ENCODE peak calls at places on chromosome 21, in six cellular contexts. One of them, this sample, is unnamed. For H3K36me3 and H3K4me1, the result is how much of the 10 kb centered on the place peaks cover.

GRCh38 chr21:30340714-30341573 is 3.5 kb upstream of the KRTAP27-1 start:
- DNase-seq in heart left ventricle: no peak
- DNase-seq in CD8-positive, alpha-beta T cell: peak
- DNase-seq in tibial artery: no peak
- DNase-seq in aorta: no peak
- DNase-seq in spleen: no peak
- DNase-seq in this sample: no peak

GRCh38 chr21:32515869-32516268 is 69.5 kb downstream of the TCP10L start:
- DNase-seq in heart left ventricle: no peak
- DNase-seq in CD8-positive, alpha-beta T cell: no peak
- DNase-seq in tibial artery: no peak
- DNase-seq in aorta: no peak
- DNase-seq in spleen: no peak
- DNase-seq in this sample: no peak

GRCh38 chr21:15741510-15741909 is 11.7 kb downstream of the USP25 start:
- DNase-seq in heart left ventricle: no peak
- DNase-seq in CD8-positive, alpha-beta T cell: no peak
- DNase-seq in tibial artery: no peak
- DNase-seq in aorta: no peak
- DNase-seq in spleen: no peak
- DNase-seq in this sample: no peak

GRCh38 chr21:31124005-31124404 is 85.7 kb upstream of the KRTAP19-8 start:
- DNase-seq in heart left ventricle: no peak
- DNase-seq in CD8-positive, alpha-beta T cell: no peak
- DNase-seq in tibial artery: no peak
- DNase-seq in aorta: no peak
- DNase-seq in spleen: no peak
- DNase-seq in this sample: no peak

GRCh38 chr21:18661842-18662241 is 258.3 kb upstream of the TMPRSS15 start:
- DNase-seq in heart left ventricle: no peak
- DNase-seq in CD8-positive, alpha-beta T cell: no peak
- DNase-seq in tibial artery: no peak
- DNase-seq in aorta: no peak
- DNase-seq in spleen: no peak
- DNase-seq in this sample: no peak

GRCh38 chr21:37220433-37220980 is 46.6 kb downstream of the VPS26C start:
- DNase-seq in heart left ventricle: no peak
- DNase-seq in CD8-positive, alpha-beta T cell: peak
- DNase-seq in tibial artery: no peak
- DNase-seq in aorta: no peak
- DNase-seq in spleen: no peak
- DNase-seq in this sample: no peak

GRCh38 chr21:29710498-29710897 is 229.3 kb downstream of the GRIK1 start:
- DNase-seq in heart left ventricle: no peak
- DNase-seq in CD8-positive, alpha-beta T cell: no peak
- DNase-seq in tibial artery: no peak
- DNase-seq in aorta: no peak
- DNase-seq in spleen: no peak
- DNase-seq in this sample: no peak

GRCh38 chr21:45153358-45154318 is 79.3 kb downstream of the ADARB1 start:
- DNase-seq in heart left ventricle: no peak
- DNase-seq in CD8-positive, alpha-beta T cell: no peak
- DNase-seq in tibial artery: no peak
- DNase-seq in aorta: peak
- DNase-seq in spleen: no peak
- DNase-seq in this sample: no peak

GRCh38 chr21:42110691-42111469 is 39.8 kb downstream of the UMODL1 start:
- DNase-seq in heart left ventricle: no peak
- DNase-seq in CD8-positive, alpha-beta T cell: no peak
- DNase-seq in tibial artery: no peak
- DNase-seq in aorta: no peak
- DNase-seq in spleen: peak
- DNase-seq in this sample: no peak
- H3K36me3 ChIP-seq in heart left ventricle: under half
- H3K36me3 ChIP-seq in CD8-positive, alpha-beta T cell: under half
- H3K36me3 ChIP-seq in tibial artery: under half
- H3K36me3 ChIP-seq in aorta: under half
- H3K36me3 ChIP-seq in spleen: under half
- H3K36me3 ChIP-seq in this sample: under half

GRCh38 chr21:35004289-35004688 is 44.8 kb downstream of the RUNX1 start:
- DNase-seq in heart left ventricle: no peak
- DNase-seq in CD8-positive, alpha-beta T cell: no peak
- DNase-seq in tibial artery: no peak
- DNase-seq in aorta: no peak
- DNase-seq in spleen: no peak
- DNase-seq in this sample: no peak
- H3K4me1 ChIP-seq in heart left ventricle: under half
- H3K4me1 ChIP-seq in CD8-positive, alpha-beta T cell: under half
- H3K4me1 ChIP-seq in tibial artery: under half
- H3K4me1 ChIP-seq in aorta: under half
- H3K4me1 ChIP-seq in spleen: under half
- H3K4me1 ChIP-seq in this sample: under half

GRCh38 chr21:40487406-40487805 is 359.6 kb downstream of the DSCAM start:
- DNase-seq in heart left ventricle: no peak
- DNase-seq in CD8-positive, alpha-beta T cell: no peak
- DNase-seq in tibial artery: no peak
- DNase-seq in aorta: no peak
- DNase-seq in spleen: no peak
- DNase-seq in this sample: no peak

GRCh38 chr21:40490408-40490807 is 356.6 kb downstream of the DSCAM start:
- DNase-seq in heart left ventricle: no peak
- DNase-seq in CD8-positive, alpha-beta T cell: no peak
- DNase-seq in tibial artery: no peak
- DNase-seq in aorta: no peak
- DNase-seq in spleen: no peak
- DNase-seq in this sample: no peak
- H3K36me3 ChIP-seq in heart left ventricle: under half
- H3K36me3 ChIP-seq in CD8-positive, alpha-beta T cell: under half
- H3K36me3 ChIP-seq in tibial artery: under half
- H3K36me3 ChIP-seq in aorta: under half
- H3K36me3 ChIP-seq in spleen: under half
- H3K36me3 ChIP-seq in this sample: under half

DNA sequence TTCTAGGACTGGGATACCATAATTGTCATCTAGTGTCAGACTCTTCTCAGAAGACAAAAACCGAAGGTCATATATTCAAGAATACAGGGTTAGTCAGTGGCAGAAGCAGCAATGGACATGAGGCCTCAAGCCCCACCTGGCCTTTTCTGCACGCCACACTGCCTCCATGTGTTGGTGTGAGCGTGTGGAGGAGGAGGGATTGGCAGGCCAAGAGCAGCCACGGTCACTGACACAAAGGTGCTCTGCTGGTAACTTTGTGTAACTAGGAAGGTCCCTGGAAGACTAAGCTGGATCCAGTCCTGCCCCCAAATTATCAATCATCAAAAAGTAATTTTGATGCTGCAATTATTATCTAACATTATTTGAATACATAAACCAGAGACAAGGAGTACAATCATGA is 34.9 kb downstream of the HSF2BP start:
- DNase-seq in heart left ventricle: no peak
- DNase-seq in CD8-positive, alpha-beta T cell: no peak
- DNase-seq in tibial artery: no peak
- DNase-seq in aorta: no peak
- DNase-seq in spleen: no peak
- DNase-seq in this sample: no peak
- H3K4me1 ChIP-seq in heart left ventricle: under half
- H3K4me1 ChIP-seq in CD8-positive, alpha-beta T cell: under half
- H3K4me1 ChIP-seq in tibial artery: under half
- H3K4me1 ChIP-seq in aorta: under half
- H3K4me1 ChIP-seq in spleen: under half
- H3K4me1 ChIP-seq in this sample: under half

DNA sequence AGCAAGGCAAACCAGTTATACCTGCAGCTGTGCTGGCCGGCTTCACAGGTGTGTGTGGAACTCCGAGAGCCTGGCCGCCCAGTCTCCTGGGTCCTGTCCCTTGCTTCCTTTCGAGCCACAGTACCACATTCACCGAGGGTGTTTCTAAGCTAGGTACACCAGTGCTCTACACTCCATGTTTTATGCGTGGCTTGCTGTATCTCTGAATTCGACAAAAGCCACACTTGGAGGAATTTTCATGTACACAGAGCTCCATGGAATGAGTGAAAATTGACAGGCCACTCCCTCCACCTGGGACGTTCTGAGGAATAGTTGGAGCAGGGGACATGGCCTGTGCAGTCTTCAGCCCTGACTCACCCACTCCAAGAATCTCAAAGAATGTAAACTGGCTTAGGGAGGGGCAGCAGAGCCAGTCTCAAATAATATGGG is 14.0 kb downstream of the ETS2 start:
- DNase-seq in heart left ventricle: no peak
- DNase-seq in CD8-positive, alpha-beta T cell: no peak
- DNase-seq in tibial artery: no peak
- DNase-seq in aorta: no peak
- DNase-seq in spleen: no peak
- DNase-seq in this sample: peak
- H3K36me3 ChIP-seq in heart left ventricle: half or more
- H3K36me3 ChIP-seq in CD8-positive, alpha-beta T cell: half or more
- H3K36me3 ChIP-seq in tibial artery: half or more
- H3K36me3 ChIP-seq in aorta: under half
- H3K36me3 ChIP-seq in spleen: under half
- H3K36me3 ChIP-seq in this sample: half or more

GRCh38 chr21:26813426-26813998 is 31.7 kb downstream of the ADAMTS1 start:
- DNase-seq in heart left ventricle: no peak
- DNase-seq in CD8-positive, alpha-beta T cell: no peak
- DNase-seq in tibial artery: no peak
- DNase-seq in aorta: no peak
- DNase-seq in spleen: no peak
- DNase-seq in this sample: no peak
- H3K4me1 ChIP-seq in heart left ventricle: under half
- H3K4me1 ChIP-seq in CD8-positive, alpha-beta T cell: under half
- H3K4me1 ChIP-seq in tibial artery: under half
- H3K4me1 ChIP-seq in aorta: under half
- H3K4me1 ChIP-seq in spleen: under half
- H3K4me1 ChIP-seq in this sample: under half

GRCh38 chr21:46286668-46286982 is 483 bp downstream of the YBEY start:
- DNase-seq in heart left ventricle: no peak
- DNase-seq in CD8-positive, alpha-beta T cell: no peak
- DNase-seq in tibial artery: no peak
- DNase-seq in aorta: no peak
- DNase-seq in spleen: no peak
- DNase-seq in this sample: no peak
- H3K36me3 ChIP-seq in heart left ventricle: under half
- H3K36me3 ChIP-seq in CD8-positive, alpha-beta T cell: under half
- H3K36me3 ChIP-seq in tibial artery: under half
- H3K36me3 ChIP-seq in aorta: under half
- H3K36me3 ChIP-seq in spleen: under half
- H3K36me3 ChIP-seq in this sample: under half